ENCODE peak calls at places on chromosomes 5 and 9, in nine cellular contexts. P is stomach, K is activated B cell treated with CpG ODN at 0.5 μM for 24 hours, W is H9, B is heart left ventricle, R is GM12864, E is gastrocnemius medialis, S is cardiac muscle cell, F is choroid plexus epithelial cell. H is an unnamed sample.

GRCh38 chr5:141543053-141543452 is 54.2 kb downstream of the PCDHGC5 start:
- DNase-seq in P (no peak), K (no peak), W (no peak), B (no peak), R (no peak), E (no peak), S (no peak), F (no peak), H (no peak)

GRCh38 chr5:81825237-81825636 is 74.3 kb upstream of the SSBP2 start:
- DNase-seq in P (peak; percentile 37), K (no peak), W (no peak), B (peak; percentile 66), R (no peak), E (peak; percentile 69), S (peak; percentile 76), F (peak; percentile 88), H (no peak)

GRCh38 chr9:135303280-135303647 is 176.3 kb upstream of the PPP1R26 start:
- DNase-seq in P (no peak), K (no peak), W (no peak), B (no peak), R (no peak), E (no peak), S (no peak), F (no peak), H (no peak)

GRCh38 chr5:73422164-73422563 is 26.4 kb downstream of the FOXD1 start:
- DNase-seq in P (no peak), K (no peak), W (no peak), B (no peak), R (no peak), E (no peak), S (no peak), F (no peak), H (no peak)

GRCh38 chr9:77019810-77020437 is 469 bp downstream of the FOXB2 start:
- DNase-seq in P (no peak), K (no peak), W (peak; percentile 59), B (no peak), R (no peak), E (no peak), S (no peak), F (no peak), H (no peak)

GRCh38 chr5:121189569-121190305 is 661.9 kb upstream of the FTMT start:
- DNase-seq in P (no peak), K (no peak), W (no peak), B (no peak), R (no peak), E (no peak), S (peak; percentile 81), F (peak; percentile 86), H (no peak)

GRCh38 chr5:159132429-159133040 is 32.8 kb upstream of the EBF1 start:
- DNase-seq in P (no peak), K (no peak), W (no peak), B (no peak), R (no peak), E (no peak), S (no peak), F (peak; percentile 10), H (no peak)

GRCh38 chr9:15182755-15183154 is 124.3 kb downstream of the TTC39B start:
- DNase-seq in P (no peak), K (no peak), W (no peak), B (no peak), R (no peak), E (no peak), S (no peak), F (no peak), H (no peak)

GRCh38 chr5:28961806-28962205 is 1923.4 kb upstream of the CDH9 start:
- DNase-seq in P (no peak), K (no peak), W (no peak), B (no peak), R (no peak), E (no peak), S (no peak), F (peak; percentile 19), H (no peak)

GRCh38 chr9:3848445-3849114 is 322.8 kb upstream of the RFX3 start:
- DNase-seq in P (no peak), K (no peak), W (peak; percentile 80), B (no peak), R (no peak), E (no peak), S (peak; percentile 45), F (peak; percentile 52), H (no peak)
- TF ChIP-seq CTCF in P (no peak), K (no peak), W (peak; percentile 69), B (no peak), R (no peak), E (no peak), S (peak; percentile 20), F (peak; percentile 30), H (no peak)

DNA sequence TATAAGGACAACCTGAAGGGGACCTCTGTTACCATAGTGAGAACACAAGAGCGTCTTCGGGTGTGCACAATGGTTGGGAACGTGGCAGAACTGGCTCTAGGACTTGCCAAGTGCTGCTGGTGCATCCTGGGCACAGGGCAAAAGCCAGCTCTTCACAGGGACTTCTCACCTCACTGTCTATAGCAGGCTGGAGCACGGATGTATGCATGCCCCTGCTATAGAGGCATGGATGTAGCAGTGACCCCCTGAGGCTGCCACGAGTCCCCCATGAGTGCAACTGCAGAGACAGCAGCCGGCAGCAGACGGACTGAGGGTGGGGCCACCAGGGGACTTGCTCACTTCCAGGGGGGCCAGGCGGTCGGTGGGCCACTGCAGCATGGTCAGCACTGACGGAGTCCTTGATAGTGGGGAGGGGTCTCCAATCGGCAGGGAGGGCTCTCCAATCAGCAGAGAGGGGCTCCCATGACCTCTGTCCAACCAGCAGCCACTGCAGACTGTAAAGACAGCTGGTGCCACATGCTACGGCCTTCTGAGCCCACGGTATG is 64.9 kb downstream of the SEMA4D start:
- DNase-seq in P (no peak), K (no peak), W (no peak), B (no peak), R (no peak), E (no peak), S (no peak), F (no peak), H (no peak)
- TF ChIP-seq CTCF in P (no peak), K (no peak), W (no peak), B (no peak), R (no peak), E (no peak), S (no peak), F (no peak), H (no peak)

GRCh38 chr5:107340631-107341030 is 330.1 kb downstream of the EFNA5 start:
- DNase-seq in P (no peak), K (no peak), W (no peak), B (no peak), R (no peak), E (no peak), S (no peak), F (no peak), H (no peak)
- TF ChIP-seq CTCF in P (no peak), K (no peak), W (no peak), B (no peak), R (no peak), E (no peak), S (no peak), F (no peak), H (no peak)

DNA sequence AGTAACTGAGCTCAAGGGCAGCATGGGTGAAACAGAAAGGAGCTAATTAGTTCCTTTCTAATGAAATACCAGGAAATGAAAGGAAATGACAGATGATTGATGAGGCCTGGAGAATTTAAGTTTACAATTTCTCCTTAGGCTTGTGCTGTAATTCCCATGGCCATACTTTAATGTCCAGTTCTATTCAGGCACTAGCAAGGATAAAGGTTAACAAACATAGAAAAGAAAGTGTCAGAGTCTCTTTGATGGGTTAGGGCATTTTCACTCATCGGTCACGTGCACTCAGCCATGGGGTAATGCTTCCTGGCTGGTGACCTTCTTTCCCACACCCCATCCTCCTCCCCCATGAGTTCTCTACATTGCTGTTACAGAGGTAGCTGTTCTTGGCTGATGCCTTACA is 70.3 kb downstream of the CTSL start:
- DNase-seq in P (no peak), K (no peak), W (no peak), B (no peak), R (no peak), E (no peak), S (no peak), F (no peak), H (no peak)
- TF ChIP-seq CTCF in P (no peak), K (no peak), W (no peak), B (no peak), R (no peak), E (no peak), S (no peak), F (no peak), H (no peak)

H was measured in natural killer cell.